ENCODE peak calls at places on chromosome 22, in four cellular contexts. Z is H1, W is HepG2, B is GM12878. U is an unnamed sample.

GRCh38 chr22:35904752-35905151 is 123.9 kb downstream of the RBFOX2 start:
- DNase-seq in W (no peak), Z (no peak), B (no peak), U (no peak)

GRCh38 chr22:17411213-17411612 is 42.0 kb downstream of the CECR2 start:
- DNase-seq in Z (no peak), W (no peak), B (no peak), U (no peak)

GRCh38 chr22:23305321-23305910 is 125.1 kb downstream of the BCR start:
- DNase-seq in B (no peak), W (no peak), Z (no peak), U (no peak)

GRCh38 chr22:41828516-41828915 is 4.4 kb upstream of the SREBF2 start:
- DNase-seq in Z (no peak), B (no peak), W (no peak), U (no peak)

GRCh38 chr22:42560781-42561180 is 7.0 kb downstream of the SERHL2 start:
- DNase-seq in Z (no peak), W (peak), B (no peak), U (no peak)

GRCh38 chr22:24146791-24147353 is 34.4 kb upstream of the SUSD2 start:
- DNase-seq in B (no peak), W (no peak), Z (no peak), U (no peak)

GRCh38 chr22:35288116-35288515 is 11.6 kb upstream of the TOM1 start:
- DNase-seq in B (no peak), Z (no peak), W (no peak), U (no peak)

GRCh38 chr22:43910178-43910695 is 13.4 kb upstream of the PNPLA3 start:
- DNase-seq in Z (no peak), W (no peak), B (no peak), U (no peak)

GRCh38 chr22:24950272-24950902 is 2.1 kb upstream of the KIAA1671 start:
- DNase-seq in Z (peak), W (peak), B (no peak), U (no peak)

GRCh38 chr22:29916007-29916544 is 33.1 kb downstream of the MTMR3 start:
- DNase-seq in B (no peak), W (no peak), Z (no peak), U (no peak)

GRCh38 chr22:42273855-42274451 is 3.5 kb upstream of the TCF20 start:
- DNase-seq in Z (no peak), B (no peak), W (no peak), U (no peak)

GRCh38 chr22:19178065-19178658 is 374 bp downstream of the SLC25A1 start:
- DNase-seq in W (peak), Z (no peak), B (no peak), U (no peak)

GRCh38 chr22:24728790-24729637 is 45.5 kb downstream of the PIWIL3 start:
- DNase-seq in B (no peak), Z (no peak), W (peak), U (no peak)

GRCh38 chr22:23906641-23907040 is 12.5 kb downstream of the MIF start:
- DNase-seq in Z (no peak), W (no peak), B (no peak), U (no peak)

GRCh38 chr22:32644252-32645100 is 157.0 kb upstream of the TIMP3 start:
- DNase-seq in Z (no peak), W (peak), B (no peak), U (no peak)

GRCh38 chr22:26986051-26986881 is 328.9 kb downstream of the MIAT start:
- DNase-seq in B (no peak), W (no peak), Z (no peak), U (no peak)

GRCh38 chr22:17772249-17772962 is 1.9 kb downstream of the BID start:
- DNase-seq in B (no peak), W (no peak), Z (no peak), U (no peak)

GRCh38 chr22:33659423-33659822 is 260.9 kb downstream of the LARGE1 start:
- DNase-seq in Z (no peak), B (no peak), W (no peak), U (no peak)

GRCh38 chr22:44572414-44573207 is 74.6 kb upstream of the RTL6 start:
- DNase-seq in Z (no peak), W (no peak), B (no peak), U (no peak)

GRCh38 chr22:25406510-25407210 is 157.8 kb upstream of the GRK3 start:
- DNase-seq in Z (no peak), B (no peak), W (peak), U (no peak)

GRCh38 chr22:42969348-42969975 is 45.5 kb downstream of the PACSIN2 start:
- DNase-seq in W (no peak), Z (no peak), B (no peak), U (no peak)

GRCh38 chr22:17781319-17782031 is 7.2 kb upstream of the BID start:
- DNase-seq in Z (no peak), B (peak), W (peak), U (no peak)

GRCh38 chr22:37121887-37122591 is 12.5 kb upstream of the TMPRSS6 start:
- DNase-seq in B (peak), Z (no peak), W (peak), U (no peak)

GRCh38 chr22:36950797-36951590 is 37.6 kb downstream of the CSF2RB start:
- DNase-seq in B (no peak), Z (no peak), W (no peak), U (no peak)

GRCh38 chr22:18970180-18970947 is 34.3 kb upstream of the PRODH start:
- DNase-seq in B (no peak), W (no peak), Z (no peak), U (peak)

GRCh38 chr22:42321908-42322561 is 51.6 kb upstream of the TCF20 start:
- DNase-seq in Z (no peak), W (no peak), B (no peak), U (no peak)

GRCh38 chr22:37060801-37061610 is 9.5 kb downstream of the KCTD17 start:
- DNase-seq in W (no peak), Z (no peak), B (no peak), U (no peak)

GRCh38 chr22:36546932-36547331 is 18.0 kb upstream of the EIF3D start:
- DNase-seq in Z (no peak), B (no peak), W (peak), U (no peak)

GRCh38 chr22:26404851-26405357 is 24.2 kb upstream of the ASPHD2 start:
- DNase-seq in Z (no peak), W (no peak), B (no peak), U (no peak)

GRCh38 chr22:48102581-48102980 is 1340.1 kb downstream of the TBC1D22A start:
- DNase-seq in W (no peak), Z (no peak), B (no peak), U (no peak)

GRCh38 chr22:48101704-48102103 is 1339.3 kb downstream of the TBC1D22A start:
- DNase-seq in Z (no peak), W (no peak), B (no peak), U (no peak)

GRCh38 chr22:48104786-48105185 is 1342.3 kb downstream of the TBC1D22A start:
- DNase-seq in W (no peak), B (no peak), Z (no peak), U (no peak)

GRCh38 chr22:48104102-48104738 is 1341.8 kb downstream of the TBC1D22A start:
- DNase-seq in B (no peak), Z (no peak), W (no peak), U (no peak)

GRCh38 chr22:48103126-48103875 is 1340.9 kb downstream of the TBC1D22A start:
- DNase-seq in Z (no peak), B (no peak), W (no peak), U (no peak)
- TF ChIP-seq SUZ12 in Z (no peak), B (no peak), W (no peak), U (no peak)

GRCh38 chr22:20243545-20244249 is 24.4 kb downstream of the RTN4R start:
- DNase-seq in Z (no peak), B (no peak), W (no peak), U (no peak)
- H3K4me3 ChIP-seq in Z (no peak), B (no peak), W (no peak), U (no peak)

GRCh38 chr22:31278643-31279326 is 13.5 kb downstream of the PIK3IP1 start:
- DNase-seq in W (no peak), B (no peak), Z (no peak), U (no peak)
- TF ChIP-seq SUZ12 in W (no peak), B (no peak), Z (no peak), U (no peak)

DNA sequence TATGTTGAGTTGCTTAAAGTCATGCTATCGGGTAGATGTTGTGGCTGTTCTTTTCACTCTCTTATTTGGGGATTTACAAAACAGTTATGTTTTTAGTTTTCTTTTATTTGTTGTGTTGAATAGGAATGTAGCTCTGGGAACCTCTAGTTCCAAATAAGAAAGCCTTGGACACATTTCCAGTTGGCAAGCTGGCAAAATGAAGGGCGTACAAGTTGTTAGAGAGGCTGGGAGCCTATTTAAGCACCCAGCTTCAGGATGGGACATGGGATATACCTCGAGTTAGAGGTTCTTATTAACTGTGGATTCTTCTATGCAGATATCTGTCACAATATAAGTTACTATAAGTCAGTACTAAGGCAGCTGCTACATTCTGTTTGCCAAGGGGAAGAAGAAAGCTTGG is 22.8 kb downstream of the PPARA start:
- DNase-seq in B (no peak), W (no peak), Z (no peak), U (no peak)
- H3K4me3 ChIP-seq in B (no peak), W (no peak), Z (no peak), U (no peak)

GRCh38 chr22:39610766-39611165 is 40.2 kb downstream of the CACNA1I start:
- DNase-seq in B (no peak), Z (no peak), W (no peak), U (no peak)
- TF ChIP-seq SUZ12 in B (no peak), Z (no peak), W (no peak), U (no peak)

GRCh38 chr22:28542980-28543621 is 136.5 kb downstream of the TTC28 start:
- DNase-seq in W (no peak), B (no peak), Z (no peak), U (no peak)
- H3K4me3 ChIP-seq in W (no peak), B (no peak), Z (no peak), U (no peak)

GRCh38 chr22:46116491-46116958 is 33.8 kb upstream of the PPARA start:
- DNase-seq in B (peak), Z (peak), W (peak), U (peak)
- TF ChIP-seq SUZ12 in B (no peak), Z (no peak), W (no peak), U (no peak)

DNA sequence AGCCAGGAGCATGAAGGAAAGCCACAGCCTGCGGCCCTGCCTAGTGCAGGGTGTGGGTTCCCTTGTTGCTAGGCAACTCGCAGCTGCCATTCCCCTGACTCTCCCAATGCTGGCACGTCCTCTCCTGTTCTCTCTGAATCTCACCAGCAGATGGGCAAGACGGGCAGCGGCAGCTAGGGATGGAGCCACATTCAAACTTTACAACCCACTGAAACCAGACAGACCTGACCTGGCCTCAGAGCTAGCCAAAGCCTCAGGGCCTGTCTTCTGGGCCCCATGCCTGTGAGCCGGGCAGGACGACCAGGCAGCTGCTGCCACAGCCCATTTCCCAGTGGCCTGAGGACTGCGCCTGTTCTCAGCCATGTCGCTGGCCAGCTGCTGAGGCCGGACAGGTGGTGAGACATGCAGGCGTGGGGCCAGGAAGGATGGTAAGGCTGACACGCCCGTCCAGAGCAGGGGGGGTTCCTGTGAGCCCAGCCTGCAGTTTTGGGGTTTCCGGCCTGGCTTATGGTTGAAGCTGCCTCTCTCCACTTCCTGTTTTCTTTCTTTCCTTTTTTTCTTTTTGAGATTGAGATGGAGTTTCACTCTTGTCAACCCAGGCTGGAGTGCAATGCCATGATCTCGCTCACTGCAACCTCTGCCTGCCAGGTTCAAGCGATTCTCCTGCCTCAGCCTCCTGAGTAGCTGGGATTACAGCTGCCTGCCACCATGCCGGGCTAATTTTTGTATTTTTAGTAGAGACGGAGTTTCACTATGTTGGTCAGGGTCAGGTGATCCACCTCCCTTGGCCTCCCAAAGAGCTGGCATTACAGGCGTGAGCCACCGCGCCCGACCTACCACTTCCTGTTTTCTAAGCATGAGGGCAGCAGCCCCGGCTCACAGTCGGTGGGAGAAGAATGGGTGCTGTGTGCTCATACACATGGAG is 4.1 kb downstream of the SUN2 start:
- DNase-seq in W (no peak), B (peak), Z (no peak), U (no peak)
- H3K4me3 ChIP-seq in W (no peak), B (peak), Z (no peak), U (no peak)

GRCh38 chr22:46815132-46815531 is 52.7 kb downstream of the TBC1D22A start:
- DNase-seq in B (no peak), Z (no peak), W (peak), U (no peak)
- TF ChIP-seq SUZ12 in B (no peak), Z (no peak), W (no peak), U (no peak)

GRCh38 chr22:50532353-50532700 is 2.5 kb upstream of the TYMP start:
- DNase-seq in Z (no peak), W (no peak), B (no peak), U (no peak)

GRCh38 chr22:50536231-50536630 is 6.4 kb upstream of the TYMP start:
- DNase-seq in W (no peak), Z (no peak), B (no peak), U (no peak)

GRCh38 chr22:50537765-50538164 is 7.9 kb upstream of the KLHDC7B start:
- DNase-seq in Z (no peak), W (no peak), B (no peak), U (no peak)

GRCh38 chr22:50532824-50533344 is 3.1 kb upstream of the TYMP start:
- DNase-seq in B (no peak), W (no peak), Z (no peak), U (no peak)

DNA sequence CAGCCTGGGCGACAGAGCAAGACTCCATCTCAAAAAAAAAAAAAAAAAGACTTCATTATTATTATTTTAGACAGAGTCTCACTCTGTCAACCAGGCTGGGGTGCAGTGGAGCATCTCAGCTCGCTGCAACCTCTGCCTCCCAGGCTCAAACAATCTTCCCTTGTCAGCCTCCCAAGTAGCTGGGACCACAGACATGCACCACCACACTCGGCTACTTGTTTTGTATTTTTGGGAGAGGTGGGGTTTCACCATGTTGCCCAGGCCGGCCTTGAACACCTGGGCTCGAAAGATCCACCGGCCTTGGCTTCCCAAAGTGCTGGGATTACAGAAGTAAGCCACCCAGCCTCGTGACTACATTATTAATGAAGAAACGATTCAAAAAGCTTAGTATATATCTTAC is 5.3 kb upstream of the TYMP start:
- DNase-seq in B (no peak), W (no peak), Z (no peak), U (no peak)
- H3K4me3 ChIP-seq in B (peak), W (no peak), Z (no peak), U (no peak)